ENCODE peak calls at places on chromosomes 11 and 22, in seven cellular contexts. H, G, T, O, F, S and R are unnamed samples.

GRCh38 chr11:72195518-72195917 is 3.6 kb downstream of the FOLR1 start:
- DNase-seq in H (no peak), F (no peak), T (no peak), G (no peak), O (no peak), S (no peak), R (no peak)

GRCh38 chr11:77510095-77510494 is 36.2 kb upstream of the PAK1 start:
- DNase-seq in T (no peak), O (no peak), S (no peak), H (no peak), F (no peak), G (no peak), R (no peak)

GRCh38 chr11:114296190-114296978 is at the start of gene NNMT:
- DNase-seq in G (peak; percentile 98), O (peak; percentile 53), H (peak; percentile 87), F (no peak), S (no peak), T (peak; percentile 81), R (peak; percentile 97)

GRCh38 chr11:504053-504993 is 2.7 kb downstream of the RNH1 start:
- DNase-seq in T (peak; percentile 73), F (no peak), H (no peak), G (peak; percentile 80), S (no peak), O (no peak), R (no peak)

GRCh38 chr11:129804012-129804411 is 11.6 kb upstream of the TMEM45B start:
- DNase-seq in T (no peak), F (no peak), S (no peak), O (no peak), H (no peak), G (no peak), R (no peak)

GRCh38 chr11:64352099-64353005 is 6.6 kb upstream of the RPS6KA4 start:
- DNase-seq in O (no peak), S (no peak), T (no peak), F (no peak), G (no peak), H (no peak), R (no peak)

GRCh38 chr11:85679581-85679980 is 6.4 kb downstream of the CCDC89 start:
- DNase-seq in T (no peak), S (no peak), O (no peak), F (no peak), G (no peak), H (no peak), R (no peak)

GRCh38 chr11:14065153-14065552 is 102.6 kb downstream of the SPON1 start:
- DNase-seq in O (no peak), H (no peak), G (peak; percentile 47), T (no peak), F (no peak), S (peak; percentile 8), R (no peak)

GRCh38 chr11:113148652-113149051 is 165.7 kb upstream of the TTC12 start:
- DNase-seq in G (no peak), T (no peak), H (no peak), F (no peak), O (no peak), S (no peak), R (no peak)

GRCh38 chr11:114818382-114818781 is 140.1 kb downstream of the NXPE2 start:
- DNase-seq in H (no peak), F (no peak), G (no peak), S (no peak), T (no peak), O (no peak), R (no peak)

GRCh38 chr11:7592706-7593105 is 78.9 kb downstream of the PPFIBP2 start:
- DNase-seq in S (no peak), H (no peak), G (peak; percentile 88), O (peak; percentile 81), T (peak; percentile 64), F (no peak), R (peak; percentile 37)

GRCh38 chr22:38317237-38317994 is at the start of gene CSNK1E:
- DNase-seq in S (peak; percentile 73), T (peak; percentile 91), F (no peak), H (peak; percentile 44), O (peak; percentile 62), G (peak; percentile 87), R (peak; percentile 33)

GRCh38 chr11:41309716-41310115 is 149.7 kb downstream of the LRRC4C start:
- DNase-seq in O (no peak), F (no peak), T (no peak), S (no peak), G (no peak), H (no peak), R (no peak)